ENCODE peak calls at places on chromosomes 16 and 17, in seven cellular contexts. T is GM19239; B is SHP77 treated with DMSO at 0.1 percent for 48 hours; D is activated CD4-positive, alpha-beta T cell treated with anti-CD3 and anti-CD28 coated beads for 24 hours; P is KG1; Q is epithelial cell of proximal tubule; E is cardiac muscle cell. N is an unnamed sample.

GRCh38 chr17:20123209-20123608 is 114.0 kb downstream of the SPECC1 start:
- DNase-seq in P (no peak), Q (no peak), E (no peak), T (no peak), D (no peak), B (no peak), N (no peak)

GRCh38 chr16:86432691-86433090 is 77.6 kb upstream of the FOXF1 start:
- DNase-seq in B (no peak), E (no peak), D (no peak), P (no peak), T (no peak), Q (no peak), N (no peak)

GRCh38 chr17:80720624-80721577 is 176.3 kb downstream of the RPTOR start:
- DNase-seq in E (peak; percentile 52), B (peak; percentile 64), T (no peak), Q (peak; percentile 57), P (no peak), D (peak; percentile 32), N (no peak)

GRCh38 chr16:54193656-54194007 is 93.0 kb downstream of the IRX3 start:
- DNase-seq in T (peak; percentile 61), B (peak; percentile 50), P (peak; percentile 5), D (no peak), Q (no peak), E (peak; percentile 84), N (peak; percentile 86)

GRCh38 chr17:7574176-7574953 is 5.1 kb upstream of the CD68 start:
- DNase-seq in P (no peak), D (no peak), Q (no peak), B (no peak), T (no peak), E (no peak), N (no peak)

GRCh38 chr17:7444682-7445010 is 215 bp upstream of the CHRNB1 start:
- DNase-seq in P (no peak), E (no peak), D (no peak), Q (no peak), B (peak; percentile 18), T (no peak), N (no peak)

GRCh38 chr17:75011788-75012319 is 616 bp upstream of the MRPL58 start:
- DNase-seq in T (no peak), P (no peak), D (no peak), B (peak; percentile 52), Q (no peak), E (peak; percentile 88), N (peak; percentile 39)

GRCh38 chr16:49049191-49049590 is 232.4 kb downstream of the CBLN1 start:
- DNase-seq in B (no peak), E (no peak), D (no peak), Q (no peak), T (no peak), P (no peak), N (peak; percentile 30)

GRCh38 chr17:65562206-65562531 is 721 bp upstream of the AXIN2 start:
- DNase-seq in B (no peak), Q (no peak), P (no peak), T (no peak), D (no peak), E (no peak), N (no peak)

GRCh38 chr16:84391151-84391873 is 23.0 kb downstream of the ATP2C2 start:
- DNase-seq in Q (no peak), D (no peak), B (no peak), P (no peak), T (no peak), E (peak; percentile 27), N (no peak)

N was measured in iPS-NIHi11.